ENCODE peak calls at places on chromosomes 13 and 19, in six cellular contexts. One of them, this sample, is unnamed.

GRCh38 chr13:26971990-26972888 is 199.4 kb downstream of the USP12 start:
- DNase-seq in CD8-positive, alpha-beta T cell: no peak
- DNase-seq in hepatocyte: peak; percentile 68
- DNase-seq in activated CD8-positive, alpha-beta memory T cell treated with anti-CD3 and anti-CD28 coated beads for 1 hour: no peak
- DNase-seq in NCI-H1105 treated with DMSO at 0.1 percent for 48 hours: peak; percentile 18
- DNase-seq in activated CD4-positive, alpha-beta T cell treated with anti-CD3 and anti-CD28 coated beads for 4 hours: peak; percentile 8
- DNase-seq in this sample: no peak

GRCh38 chr19:48646912-48647216 is 877 bp upstream of the CA11 start:
- DNase-seq in CD8-positive, alpha-beta T cell: no peak
- DNase-seq in hepatocyte: no peak
- DNase-seq in activated CD8-positive, alpha-beta memory T cell treated with anti-CD3 and anti-CD28 coated beads for 1 hour: no peak
- DNase-seq in NCI-H1105 treated with DMSO at 0.1 percent for 48 hours: no peak
- DNase-seq in activated CD4-positive, alpha-beta T cell treated with anti-CD3 and anti-CD28 coated beads for 4 hours: no peak
- DNase-seq in this sample: no peak

GRCh38 chr19:18274303-18274775 is at the start of gene IQCN:
- DNase-seq in CD8-positive, alpha-beta T cell: no peak
- DNase-seq in hepatocyte: peak; percentile 69
- DNase-seq in activated CD8-positive, alpha-beta memory T cell treated with anti-CD3 and anti-CD28 coated beads for 1 hour: no peak
- DNase-seq in NCI-H1105 treated with DMSO at 0.1 percent for 48 hours: no peak
- DNase-seq in activated CD4-positive, alpha-beta T cell treated with anti-CD3 and anti-CD28 coated beads for 4 hours: no peak
- DNase-seq in this sample: no peak

GRCh38 chr13:91017669-91018053 is 329.8 kb upstream of the MIR17HG start:
- DNase-seq in CD8-positive, alpha-beta T cell: no peak
- DNase-seq in hepatocyte: peak; percentile 18
- DNase-seq in activated CD8-positive, alpha-beta memory T cell treated with anti-CD3 and anti-CD28 coated beads for 1 hour: no peak
- DNase-seq in NCI-H1105 treated with DMSO at 0.1 percent for 48 hours: no peak
- DNase-seq in activated CD4-positive, alpha-beta T cell treated with anti-CD3 and anti-CD28 coated beads for 4 hours: no peak
- DNase-seq in this sample: no peak

GRCh38 chr19:40217921-40218890 is at the start of gene TTC9B:
- DNase-seq in CD8-positive, alpha-beta T cell: peak; percentile 16
- DNase-seq in hepatocyte: peak; percentile 67
- DNase-seq in activated CD8-positive, alpha-beta memory T cell treated with anti-CD3 and anti-CD28 coated beads for 1 hour: no peak
- DNase-seq in NCI-H1105 treated with DMSO at 0.1 percent for 48 hours: no peak
- DNase-seq in activated CD4-positive, alpha-beta T cell treated with anti-CD3 and anti-CD28 coated beads for 4 hours: peak; percentile 20
- DNase-seq in this sample: no peak

GRCh38 chr19:3599776-3600183 is 6.9 kb downstream of the TBXA2R start:
- DNase-seq in CD8-positive, alpha-beta T cell: no peak
- DNase-seq in hepatocyte: no peak
- DNase-seq in activated CD8-positive, alpha-beta memory T cell treated with anti-CD3 and anti-CD28 coated beads for 1 hour: no peak
- DNase-seq in NCI-H1105 treated with DMSO at 0.1 percent for 48 hours: no peak
- DNase-seq in activated CD4-positive, alpha-beta T cell treated with anti-CD3 and anti-CD28 coated beads for 4 hours: no peak
- DNase-seq in this sample: no peak

GRCh38 chr13:80137994-80138393 is 202.9 kb downstream of the SPRY2 start:
- DNase-seq in CD8-positive, alpha-beta T cell: no peak
- DNase-seq in hepatocyte: no peak
- DNase-seq in activated CD8-positive, alpha-beta memory T cell treated with anti-CD3 and anti-CD28 coated beads for 1 hour: no peak
- DNase-seq in NCI-H1105 treated with DMSO at 0.1 percent for 48 hours: no peak
- DNase-seq in activated CD4-positive, alpha-beta T cell treated with anti-CD3 and anti-CD28 coated beads for 4 hours: no peak
- DNase-seq in this sample: no peak

GRCh38 chr13:99975626-99976025 is 4.1 kb upstream of the ZIC5 start:
- DNase-seq in CD8-positive, alpha-beta T cell: no peak
- DNase-seq in hepatocyte: no peak
- DNase-seq in activated CD8-positive, alpha-beta memory T cell treated with anti-CD3 and anti-CD28 coated beads for 1 hour: no peak
- DNase-seq in NCI-H1105 treated with DMSO at 0.1 percent for 48 hours: no peak
- DNase-seq in activated CD4-positive, alpha-beta T cell treated with anti-CD3 and anti-CD28 coated beads for 4 hours: no peak
- DNase-seq in this sample: no peak

GRCh38 chr13:32849369-32849768 is 166.9 kb upstream of the KL start:
- DNase-seq in CD8-positive, alpha-beta T cell: no peak
- DNase-seq in hepatocyte: no peak
- DNase-seq in activated CD8-positive, alpha-beta memory T cell treated with anti-CD3 and anti-CD28 coated beads for 1 hour: no peak
- DNase-seq in NCI-H1105 treated with DMSO at 0.1 percent for 48 hours: no peak
- DNase-seq in activated CD4-positive, alpha-beta T cell treated with anti-CD3 and anti-CD28 coated beads for 4 hours: no peak
- DNase-seq in this sample: no peak

GRCh38 chr13:33328691-33329090 is 43.1 kb upstream of the STARD13 start:
- DNase-seq in CD8-positive, alpha-beta T cell: no peak
- DNase-seq in hepatocyte: no peak
- DNase-seq in activated CD8-positive, alpha-beta memory T cell treated with anti-CD3 and anti-CD28 coated beads for 1 hour: no peak
- DNase-seq in NCI-H1105 treated with DMSO at 0.1 percent for 48 hours: no peak
- DNase-seq in activated CD4-positive, alpha-beta T cell treated with anti-CD3 and anti-CD28 coated beads for 4 hours: no peak
- DNase-seq in this sample: peak; percentile 63

GRCh38 chr13:24625324-24625723 is 54.9 kb upstream of the ATP12A start:
- DNase-seq in CD8-positive, alpha-beta T cell: no peak
- DNase-seq in hepatocyte: no peak
- DNase-seq in activated CD8-positive, alpha-beta memory T cell treated with anti-CD3 and anti-CD28 coated beads for 1 hour: no peak
- DNase-seq in NCI-H1105 treated with DMSO at 0.1 percent for 48 hours: no peak
- DNase-seq in activated CD4-positive, alpha-beta T cell treated with anti-CD3 and anti-CD28 coated beads for 4 hours: no peak
- DNase-seq in this sample: no peak

GRCh38 chr13:60583196-60583908 is 186.3 kb downstream of the TDRD3 start:
- DNase-seq in CD8-positive, alpha-beta T cell: no peak
- DNase-seq in hepatocyte: no peak
- DNase-seq in activated CD8-positive, alpha-beta memory T cell treated with anti-CD3 and anti-CD28 coated beads for 1 hour: no peak
- DNase-seq in NCI-H1105 treated with DMSO at 0.1 percent for 48 hours: no peak
- DNase-seq in activated CD4-positive, alpha-beta T cell treated with anti-CD3 and anti-CD28 coated beads for 4 hours: no peak
- DNase-seq in this sample: no peak

GRCh38 chr19:24033962-24034342 is 53.0 kb upstream of the ZNF254 start:
- DNase-seq in CD8-positive, alpha-beta T cell: peak; percentile 4
- DNase-seq in hepatocyte: peak; percentile 73
- DNase-seq in activated CD8-positive, alpha-beta memory T cell treated with anti-CD3 and anti-CD28 coated beads for 1 hour: no peak
- DNase-seq in NCI-H1105 treated with DMSO at 0.1 percent for 48 hours: peak; percentile 52
- DNase-seq in activated CD4-positive, alpha-beta T cell treated with anti-CD3 and anti-CD28 coated beads for 4 hours: peak; percentile 9
- DNase-seq in this sample: peak; percentile 71

GRCh38 chr19:8208710-8209110 is 460 bp upstream of the CERS4 start:
- DNase-seq in CD8-positive, alpha-beta T cell: no peak
- DNase-seq in hepatocyte: no peak
- DNase-seq in activated CD8-positive, alpha-beta memory T cell treated with anti-CD3 and anti-CD28 coated beads for 1 hour: peak; percentile 12
- DNase-seq in NCI-H1105 treated with DMSO at 0.1 percent for 48 hours: no peak
- DNase-seq in activated CD4-positive, alpha-beta T cell treated with anti-CD3 and anti-CD28 coated beads for 4 hours: no peak
- DNase-seq in this sample: no peak

GRCh38 chr19:38374332-38375097 is at the start of gene PSMD8:
- DNase-seq in CD8-positive, alpha-beta T cell: peak; percentile 97
- DNase-seq in hepatocyte: peak; percentile 100
- DNase-seq in activated CD8-positive, alpha-beta memory T cell treated with anti-CD3 and anti-CD28 coated beads for 1 hour: peak; percentile 94
- DNase-seq in NCI-H1105 treated with DMSO at 0.1 percent for 48 hours: peak; percentile 99
- DNase-seq in activated CD4-positive, alpha-beta T cell treated with anti-CD3 and anti-CD28 coated beads for 4 hours: peak; percentile 97
- DNase-seq in this sample: peak; percentile 98

GRCh38 chr19:57280913-57281425 is 684 bp downstream of the ZNF460 start:
- DNase-seq in CD8-positive, alpha-beta T cell: peak; percentile 2
- DNase-seq in hepatocyte: peak; percentile 37
- DNase-seq in activated CD8-positive, alpha-beta memory T cell treated with anti-CD3 and anti-CD28 coated beads for 1 hour: no peak
- DNase-seq in NCI-H1105 treated with DMSO at 0.1 percent for 48 hours: peak; percentile 48
- DNase-seq in activated CD4-positive, alpha-beta T cell treated with anti-CD3 and anti-CD28 coated beads for 4 hours: peak; percentile 17
- DNase-seq in this sample: no peak

GRCh38 chr19:29215322-29215845 is 2.4 kb upstream of the UQCRFS1 start:
- DNase-seq in CD8-positive, alpha-beta T cell: no peak
- DNase-seq in hepatocyte: no peak
- DNase-seq in activated CD8-positive, alpha-beta memory T cell treated with anti-CD3 and anti-CD28 coated beads for 1 hour: no peak
- DNase-seq in NCI-H1105 treated with DMSO at 0.1 percent for 48 hours: no peak
- DNase-seq in activated CD4-positive, alpha-beta T cell treated with anti-CD3 and anti-CD28 coated beads for 4 hours: no peak
- DNase-seq in this sample: no peak

GRCh38 chr19:1668339-1669123 is 16.1 kb upstream of the TCF3 start:
- DNase-seq in CD8-positive, alpha-beta T cell: no peak
- DNase-seq in hepatocyte: peak; percentile 29
- DNase-seq in activated CD8-positive, alpha-beta memory T cell treated with anti-CD3 and anti-CD28 coated beads for 1 hour: no peak
- DNase-seq in NCI-H1105 treated with DMSO at 0.1 percent for 48 hours: no peak
- DNase-seq in activated CD4-positive, alpha-beta T cell treated with anti-CD3 and anti-CD28 coated beads for 4 hours: no peak
- DNase-seq in this sample: no peak

GRCh38 chr13:60572003-60572792 is 175.2 kb downstream of the TDRD3 start:
- DNase-seq in CD8-positive, alpha-beta T cell: no peak
- DNase-seq in hepatocyte: peak; percentile 18
- DNase-seq in activated CD8-positive, alpha-beta memory T cell treated with anti-CD3 and anti-CD28 coated beads for 1 hour: no peak
- DNase-seq in NCI-H1105 treated with DMSO at 0.1 percent for 48 hours: no peak
- DNase-seq in activated CD4-positive, alpha-beta T cell treated with anti-CD3 and anti-CD28 coated beads for 4 hours: no peak
- DNase-seq in this sample: no peak

GRCh38 chr13:103102482-103102881 is 36.3 kb upstream of the SLC10A2 start:
- DNase-seq in CD8-positive, alpha-beta T cell: no peak
- DNase-seq in hepatocyte: no peak
- DNase-seq in activated CD8-positive, alpha-beta memory T cell treated with anti-CD3 and anti-CD28 coated beads for 1 hour: no peak
- DNase-seq in NCI-H1105 treated with DMSO at 0.1 percent for 48 hours: no peak
- DNase-seq in activated CD4-positive, alpha-beta T cell treated with anti-CD3 and anti-CD28 coated beads for 4 hours: no peak
- DNase-seq in this sample: no peak

GRCh38 chr13:62290542-62290941 is 874.9 kb upstream of the PCDH20 start:
- DNase-seq in CD8-positive, alpha-beta T cell: no peak
- DNase-seq in hepatocyte: no peak
- DNase-seq in activated CD8-positive, alpha-beta memory T cell treated with anti-CD3 and anti-CD28 coated beads for 1 hour: no peak
- DNase-seq in NCI-H1105 treated with DMSO at 0.1 percent for 48 hours: no peak
- DNase-seq in activated CD4-positive, alpha-beta T cell treated with anti-CD3 and anti-CD28 coated beads for 4 hours: no peak
- DNase-seq in this sample: no peak

GRCh38 chr13:30318026-30318425 is 10.7 kb upstream of the KATNAL1 start:
- DNase-seq in CD8-positive, alpha-beta T cell: no peak
- DNase-seq in hepatocyte: no peak
- DNase-seq in activated CD8-positive, alpha-beta memory T cell treated with anti-CD3 and anti-CD28 coated beads for 1 hour: no peak
- DNase-seq in NCI-H1105 treated with DMSO at 0.1 percent for 48 hours: no peak
- DNase-seq in activated CD4-positive, alpha-beta T cell treated with anti-CD3 and anti-CD28 coated beads for 4 hours: no peak
- DNase-seq in this sample: no peak

GRCh38 chr13:35144496-35144895 is 202.4 kb downstream of the NBEA start:
- DNase-seq in CD8-positive, alpha-beta T cell: no peak
- DNase-seq in hepatocyte: no peak
- DNase-seq in activated CD8-positive, alpha-beta memory T cell treated with anti-CD3 and anti-CD28 coated beads for 1 hour: no peak
- DNase-seq in NCI-H1105 treated with DMSO at 0.1 percent for 48 hours: no peak
- DNase-seq in activated CD4-positive, alpha-beta T cell treated with anti-CD3 and anti-CD28 coated beads for 4 hours: no peak
- DNase-seq in this sample: no peak

GRCh38 chr13:94705081-94705751 is 7.1 kb downstream of the SOX21 start:
- DNase-seq in CD8-positive, alpha-beta T cell: no peak
- DNase-seq in hepatocyte: no peak
- DNase-seq in activated CD8-positive, alpha-beta memory T cell treated with anti-CD3 and anti-CD28 coated beads for 1 hour: no peak
- DNase-seq in NCI-H1105 treated with DMSO at 0.1 percent for 48 hours: no peak
- DNase-seq in activated CD4-positive, alpha-beta T cell treated with anti-CD3 and anti-CD28 coated beads for 4 hours: no peak
- DNase-seq in this sample: no peak

This sample was measured in DMS79 treated with DMSO at 0.1 percent for 48 hours.